ENCODE peak calls at places on chromosomes 5 and 9, in ten cellular contexts. G is body of pancreas; N is heart right ventricle; C is cardiac muscle cell; K is neural progenitor cell; I is CD8-positive, alpha-beta T cell; Y is upper lobe of right lung; P is transverse colon; L is CD4-positive, alpha-beta T cell; H is ovary. R is an unnamed sample.

GRCh38 chr5:20536813-20537212 is 548.8 kb upstream of the CDH18 start:
- DNase-seq in H (no peak), Y (no peak), C (no peak), I (no peak), N (no peak), K (no peak), L (no peak), P (no peak), G (no peak), R (no peak)

GRCh38 chr9:117034862-117035261 is 347.8 kb downstream of the TRIM32 start:
- DNase-seq in C (peak; percentile 56), I (no peak), N (no peak), G (no peak), K (peak; percentile 79), H (no peak), Y (no peak), P (no peak), L (no peak), R (no peak)

GRCh38 chr9:100083448-100084144 is 15.2 kb downstream of the ERP44 start:
- DNase-seq in Y (no peak), C (no peak), P (no peak), K (no peak), G (no peak), H (no peak), L (no peak), N (no peak), I (no peak), R (no peak)

GRCh38 chr5:159442210-159442850 is 112.0 kb upstream of the IL12B start:
- DNase-seq in G (no peak), K (peak; percentile 73), N (peak; percentile 29), Y (no peak), H (peak; percentile 39), I (no peak), L (no peak), P (no peak), C (peak; percentile 25), R (no peak)

GRCh38 chr5:1169608-1170115 is 31.7 kb upstream of the SLC6A19 start:
- DNase-seq in I (no peak), C (no peak), P (no peak), G (no peak), Y (no peak), H (no peak), K (no peak), L (no peak), N (no peak), R (no peak)

GRCh38 chr9:124220551-124221451 is 36.9 kb upstream of the NEK6 start:
- DNase-seq in K (no peak), G (peak; percentile 75), L (no peak), C (no peak), P (peak; percentile 60), I (no peak), Y (peak; percentile 59), H (no peak), N (no peak), R (no peak)

GRCh38 chr5:150318613-150319483 is 16.1 kb upstream of the ARSI start:
- DNase-seq in H (no peak), K (no peak), P (no peak), G (no peak), C (no peak), I (no peak), Y (no peak), N (no peak), L (no peak), R (no peak)

GRCh38 chr5:65032250-65032649 is 263.5 kb downstream of the CWC27 start:
- DNase-seq in K (no peak), C (no peak), Y (no peak), H (no peak), G (no peak), P (no peak), L (no peak), N (no peak), I (no peak), R (peak; percentile 7)

GRCh38 chr5:151345808-151346478 is 1.4 kb downstream of the SLC36A2 start:
- DNase-seq in P (no peak), G (no peak), I (no peak), Y (no peak), H (no peak), L (no peak), K (no peak), N (no peak), C (no peak), R (no peak)

GRCh38 chr5:139385061-139385889 is 2.2 kb upstream of the SLC23A1 start:
- DNase-seq in K (no peak), G (no peak), Y (peak; percentile 26), P (peak; percentile 51), L (no peak), I (no peak), N (no peak), H (peak; percentile 20), C (no peak), R (no peak)

GRCh38 chr5:144356489-144356888 is 185.8 kb downstream of the KCTD16 start:
- DNase-seq in K (no peak), Y (no peak), H (no peak), C (no peak), P (no peak), L (no peak), N (no peak), G (no peak), I (no peak), R (no peak)

GRCh38 chr5:154583545-154584168 is 105.6 kb upstream of the HAND1 start:
- DNase-seq in I (no peak), Y (no peak), G (no peak), K (no peak), L (no peak), C (no peak), N (no peak), H (no peak), P (no peak), R (no peak)

GRCh38 chr5:56060276-56061110 is 65.7 kb upstream of the IL6ST start:
- DNase-seq in G (no peak), L (no peak), P (no peak), I (no peak), H (no peak), Y (no peak), C (no peak), N (no peak), K (no peak), R (no peak)

GRCh38 chr9:87725356-87725899 is 491 bp upstream of the CTSL start:
- DNase-seq in I (no peak), N (no peak), G (no peak), L (no peak), K (peak; percentile 50), P (no peak), Y (no peak), C (no peak), H (no peak), R (no peak)

GRCh38 chr5:123180178-123180577 is 91.1 kb downstream of the PRDM6 start:
- DNase-seq in L (no peak), H (no peak), Y (no peak), G (no peak), K (no peak), I (no peak), P (no peak), C (no peak), N (peak; percentile 26), R (no peak)
- TF ChIP-seq CTCF in L (no peak), H (no peak), Y (no peak), G (no peak), K (no peak), I (no peak), P (no peak), C (no peak), N (no peak), R (no peak)

GRCh38 chr9:133635903-133636531 is at the start of gene DBH:
- DNase-seq in H (no peak), C (no peak), N (no peak), Y (no peak), K (no peak), G (no peak), P (no peak), L (no peak), I (no peak), R (no peak)
- H3K27me3 ChIP-seq in H (no peaks in the 10 kb centered on the region), C (no peaks in the 10 kb centered on the region), N (no peaks in the 10 kb centered on the region), Y (peaks cover 8% of the 10 kb centered on the region), K (no peaks in the 10 kb centered on the region), G (no peaks in the 10 kb centered on the region), P (peaks cover 15% of the 10 kb centered on the region), L (no peaks in the 10 kb centered on the region), I (no peaks in the 10 kb centered on the region), R (no peaks in the 10 kb centered on the region)

GRCh38 chr9:118992813-118993747 is 376.2 kb downstream of the BRINP1 start:
- DNase-seq in G (no peak), H (no peak), I (no peak), L (no peak), C (peak; percentile 54), P (no peak), K (peak; percentile 7), Y (no peak), N (no peak), R (no peak)
- H3K9me3 ChIP-seq in G (no peaks in the 10 kb centered on the region), H (no peaks in the 10 kb centered on the region), I (no peaks in the 10 kb centered on the region), L (no peaks in the 10 kb centered on the region), C (no peaks in the 10 kb centered on the region), P (no peaks in the 10 kb centered on the region), K (no peaks in the 10 kb centered on the region), Y (no peaks in the 10 kb centered on the region), N (no peaks in the 10 kb centered on the region), R (no peaks in the 10 kb centered on the region)

GRCh38 chr5:10706326-10706725 is 54.7 kb downstream of the DAP start:
- DNase-seq in N (no peak), K (no peak), C (no peak), I (no peak), L (no peak), P (no peak), Y (no peak), G (no peak), H (no peak), R (no peak)
- TF ChIP-seq CTCF in N (no peak), K (no peak), C (no peak), I (no peak), L (no peak), P (no peak), Y (no peak), G (no peak), H (no peak), R (no peak)

DNA sequence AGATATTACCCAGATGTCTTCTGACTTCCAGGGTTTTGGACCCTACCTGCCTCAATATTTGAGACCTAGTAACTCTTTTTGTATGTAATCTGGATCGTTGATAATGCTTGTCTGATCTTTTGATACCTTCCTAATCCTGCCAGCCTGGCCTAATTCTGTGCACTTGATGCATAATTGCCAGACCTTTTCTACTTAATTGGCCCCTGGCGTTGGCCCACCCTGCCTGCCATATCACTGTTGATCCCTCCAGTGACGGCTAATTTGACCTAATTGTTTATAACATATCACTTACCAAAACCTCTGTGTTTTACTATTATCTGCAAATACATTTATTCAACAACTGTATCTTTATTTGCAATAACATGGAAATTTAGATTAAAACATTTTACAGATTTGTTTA is 49.0 kb downstream of the SLC44A1 start:
- DNase-seq in P (no peak), C (no peak), L (no peak), K (no peak), Y (no peak), I (no peak), N (no peak), H (no peak), G (no peak), R (no peak)
- H3K27me3 ChIP-seq in P (no peaks in the 10 kb centered on the region), C (no peaks in the 10 kb centered on the region), L (no peaks in the 10 kb centered on the region), K (no peaks in the 10 kb centered on the region), Y (no peaks in the 10 kb centered on the region), I (no peaks in the 10 kb centered on the region), N (no peaks in the 10 kb centered on the region), H (no peaks in the 10 kb centered on the region), G (no peaks in the 10 kb centered on the region), R (no peaks in the 10 kb centered on the region)

R was measured in Panc1.